ENCODE peak calls at places on chromosomes 13 and 19, in four cellular contexts. L is COR-L47, P is H54, T is T follicular helper cell. H is an unnamed sample.

GRCh38 chr19:39317476-39317875 is 3.2 kb downstream of the LRFN1 start:
- DNase-seq in L (no peak), P (no peak), T (no peak), H (no peak)

GRCh38 chr13:35768551-35768950 is 292.1 kb upstream of the MAB21L1 start:
- DNase-seq in L (no peak), P (no peak), T (no peak), H (no peak)

GRCh38 chr19:6674868-6675305 is 4.9 kb upstream of the TNFSF14 start:
- DNase-seq in L (no peak), P (peak), T (peak), H (peak)

GRCh38 chr19:47623151-47623920 is 14.4 kb downstream of the BICRA start:
- DNase-seq in L (no peak), P (no peak), T (no peak), H (no peak)

GRCh38 chr13:78680611-78681010 is 21.7 kb upstream of the OBI1 start:
- DNase-seq in L (peak), P (no peak), T (no peak), H (no peak)

GRCh38 chr13:91348906-91349435 is 1.5 kb downstream of the MIR17HG start:
- DNase-seq in L (peak), P (peak), T (peak), H (peak)

GRCh38 chr19:37412700-37413099 is 41.8 kb downstream of the ZNF527 start:
- DNase-seq in L (no peak), P (no peak), T (no peak), H (no peak)

GRCh38 chr13:94345374-94346195 is 133.9 kb downstream of the DCT start:
- DNase-seq in L (peak), P (no peak), T (no peak), H (no peak)

GRCh38 chr13:112684041-112684440 is 5.8 kb upstream of the ATP11A start:
- DNase-seq in L (no peak), P (no peak), T (no peak), H (no peak)

GRCh38 chr13:46062190-46062589 is 9.6 kb upstream of the ZC3H13 start:
- DNase-seq in L (no peak), P (no peak), T (no peak), H (no peak)

GRCh38 chr13:80196756-80197155 is 144.2 kb downstream of the SPRY2 start:
- DNase-seq in L (no peak), P (no peak), T (no peak), H (no peak)

GRCh38 chr19:41323430-41324125 is 13.6 kb downstream of the CCDC97 start:
- DNase-seq in L (no peak), P (peak), T (no peak), H (no peak)

GRCh38 chr19:29405728-29405995 is 120.1 kb upstream of the VSTM2B start:
- DNase-seq in L (no peak), P (no peak), T (no peak), H (no peak)

GRCh38 chr19:13117772-13118423 is at the start of gene NACC1:
- DNase-seq in L (peak), P (peak), T (peak), H (peak)

GRCh38 chr13:113058988-113059850 is 46.4 kb upstream of the F7 start:
- DNase-seq in L (no peak), P (no peak), T (no peak), H (no peak)

GRCh38 chr13:42011601-42012401 is 36.6 kb upstream of the DGKH start:
- DNase-seq in L (no peak), P (no peak), T (no peak), H (no peak)

GRCh38 chr13:40479196-40479845 is 187.1 kb downstream of the FOXO1 start:
- DNase-seq in L (no peak), P (no peak), T (no peak), H (no peak)

GRCh38 chr13:23979361-23980159 is 82.3 kb upstream of the C1QTNF9B start:
- DNase-seq in L (peak), P (peak), T (no peak), H (peak)

GRCh38 chr13:32988588-32989256 is 27.5 kb upstream of the KL start:
- DNase-seq in L (no peak), P (no peak), T (no peak), H (no peak)

GRCh38 chr13:73940098-73940497 is 194.1 kb downstream of the KLF12 start:
- DNase-seq in L (no peak), P (no peak), T (no peak), H (no peak)

GRCh38 chr13:43214124-43214523 is 190.7 kb downstream of the DNAJC15 start:
- DNase-seq in L (no peak), P (no peak), T (no peak), H (no peak)